ENCODE peak calls at places on chromosomes 4 and X, in six cellular contexts. C is psoas muscle, F is T-helper 17 cell, M is putamen, K is ELR, O is nucleus accumbens. N is an unnamed sample.

GRCh38 chr4:15003891-15004700 is 1.8 kb downstream of the CPEB2 start:
- DNase-seq in K (peak), F (peak), C (peak), M (no peak), O (peak), N (no peak)

GRCh38 chr4:21795091-21795490 is 153.5 kb downstream of the KCNIP4 start:
- DNase-seq in M (no peak), O (no peak), C (no peak), F (no peak), K (no peak), N (no peak)

GRCh38 chrX:9610774-9611392 is 146.0 kb downstream of the TBL1X start:
- DNase-seq in C (no peak), O (no peak), K (peak), M (no peak), F (no peak), N (no peak)

GRCh38 chr4:55920571-55920970 is 28.2 kb upstream of the CEP135 start:
- DNase-seq in M (no peak), C (no peak), F (no peak), O (no peak), K (no peak), N (no peak)

GRCh38 chr4:20528508-20528907 is 171.8 kb upstream of the PACRGL start:
- DNase-seq in M (no peak), F (no peak), O (no peak), K (peak), C (no peak), N (no peak)

GRCh38 chrX:71954458-71954857 is 43.8 kb downstream of the NHSL2 start:
- DNase-seq in O (no peak), C (no peak), M (no peak), K (no peak), F (no peak), N (no peak)

GRCh38 chrX:74220277-74220676 is 83.7 kb upstream of the ZCCHC13 start:
- DNase-seq in O (no peak), C (no peak), K (no peak), F (no peak), M (no peak), N (no peak)

GRCh38 chrX:44344194-44344593 is 722 bp upstream of the EFHC2 start:
- DNase-seq in O (no peak), C (no peak), F (peak), M (no peak), K (no peak), N (no peak)

GRCh38 chr4:120922390-120923200 is at the start of gene PRDM5:
- DNase-seq in F (no peak), K (peak), O (no peak), C (peak), M (peak), N (no peak)

GRCh38 chr4:18440527-18441215 is 419.1 kb upstream of the LCORL start:
- DNase-seq in F (no peak), M (no peak), O (no peak), C (no peak), K (no peak), N (no peak)

GRCh38 chr4:168051526-168051925 is 40.8 kb upstream of the ANXA10 start:
- DNase-seq in M (no peak), C (no peak), K (no peak), F (no peak), O (no peak), N (no peak)

GRCh38 chr4:143489116-143489515 is 24.4 kb upstream of the SMARCA5 start:
- DNase-seq in O (no peak), K (peak), C (no peak), M (no peak), F (no peak), N (no peak)

N was measured in smooth muscle cell of the brain vasculature.